ENCODE peak calls at places on chromosomes 16 and 17, in nine cellular contexts. One of them, this sample, is unnamed.
A peak's percentile ranks its signal among the peaks of the same experiment; 100 is the strongest.

GRCh38 chr16:55842369-55843104 is 9.6 kb upstream of the CES1 start:
- DNase-seq in effector memory CD4-positive, alpha-beta T cell: no peak
- DNase-seq in DMS153: peak; percentile 11
- DNase-seq in fibroblast of mammary gland: peak; percentile 52
- DNase-seq in GM12865: peak; percentile 47
- DNase-seq in head of caudate nucleus: peak; percentile 61
- DNase-seq in H9: no peak
- DNase-seq in ureter: no peak
- DNase-seq in left ventricle myocardium inferior: no peak
- DNase-seq in this sample: no peak

GRCh38 chr17:15914400-15915165 is 30.3 kb upstream of the ADORA2B start:
- DNase-seq in effector memory CD4-positive, alpha-beta T cell: no peak
- DNase-seq in DMS153: no peak
- DNase-seq in fibroblast of mammary gland: peak; percentile 74
- DNase-seq in GM12865: no peak
- DNase-seq in head of caudate nucleus: no peak
- DNase-seq in H9: no peak
- DNase-seq in ureter: no peak
- DNase-seq in left ventricle myocardium inferior: no peak
- DNase-seq in this sample: no peak

GRCh38 chr17:58049533-58049932 is 33.7 kb upstream of the DYNLL2 start:
- DNase-seq in effector memory CD4-positive, alpha-beta T cell: no peak
- DNase-seq in DMS153: no peak
- DNase-seq in fibroblast of mammary gland: no peak
- DNase-seq in GM12865: no peak
- DNase-seq in head of caudate nucleus: no peak
- DNase-seq in H9: peak; percentile 8
- DNase-seq in ureter: no peak
- DNase-seq in left ventricle myocardium inferior: no peak
- DNase-seq in this sample: no peak

GRCh38 chr17:47604268-47604927 is 45.3 kb upstream of the KPNB1 start:
- DNase-seq in effector memory CD4-positive, alpha-beta T cell: no peak
- DNase-seq in DMS153: peak; percentile 37
- DNase-seq in fibroblast of mammary gland: peak; percentile 80
- DNase-seq in GM12865: no peak
- DNase-seq in head of caudate nucleus: no peak
- DNase-seq in H9: no peak
- DNase-seq in ureter: no peak
- DNase-seq in left ventricle myocardium inferior: peak; percentile 29
- DNase-seq in this sample: no peak

GRCh38 chr17:58344791-58345157 is 7.2 kb downstream of the SUPT4H1 start:
- DNase-seq in effector memory CD4-positive, alpha-beta T cell: peak; percentile 61
- DNase-seq in DMS153: no peak
- DNase-seq in fibroblast of mammary gland: no peak
- DNase-seq in GM12865: peak; percentile 87
- DNase-seq in head of caudate nucleus: no peak
- DNase-seq in H9: no peak
- DNase-seq in ureter: peak; percentile 41
- DNase-seq in left ventricle myocardium inferior: no peak
- DNase-seq in this sample: no peak

GRCh38 chr17:8121531-8122390 is 2.1 kb downstream of the HES7 start:
- DNase-seq in effector memory CD4-positive, alpha-beta T cell: no peak
- DNase-seq in DMS153: no peak
- DNase-seq in fibroblast of mammary gland: peak; percentile 58
- DNase-seq in GM12865: peak; percentile 86
- DNase-seq in head of caudate nucleus: peak; percentile 75
- DNase-seq in H9: peak; percentile 92
- DNase-seq in ureter: no peak
- DNase-seq in left ventricle myocardium inferior: no peak
- DNase-seq in this sample: no peak

GRCh38 chr17:83145831-83146230 is 66.4 kb downstream of the METRNL start:
- DNase-seq in effector memory CD4-positive, alpha-beta T cell: no peak
- DNase-seq in DMS153: no peak
- DNase-seq in fibroblast of mammary gland: no peak
- DNase-seq in GM12865: no peak
- DNase-seq in head of caudate nucleus: no peak
- DNase-seq in H9: no peak
- DNase-seq in ureter: no peak
- DNase-seq in left ventricle myocardium inferior: no peak
- DNase-seq in this sample: no peak

GRCh38 chr16:49051626-49052025 is 230.0 kb downstream of the CBLN1 start:
- DNase-seq in effector memory CD4-positive, alpha-beta T cell: no peak
- DNase-seq in DMS153: no peak
- DNase-seq in fibroblast of mammary gland: no peak
- DNase-seq in GM12865: no peak
- DNase-seq in head of caudate nucleus: no peak
- DNase-seq in H9: no peak
- DNase-seq in ureter: no peak
- DNase-seq in left ventricle myocardium inferior: no peak
- DNase-seq in this sample: no peak

GRCh38 chr17:31425646-31426045 is 34.2 kb downstream of the RAB11FIP4 start:
- DNase-seq in effector memory CD4-positive, alpha-beta T cell: no peak
- DNase-seq in DMS153: no peak
- DNase-seq in fibroblast of mammary gland: no peak
- DNase-seq in GM12865: no peak
- DNase-seq in head of caudate nucleus: no peak
- DNase-seq in H9: no peak
- DNase-seq in ureter: no peak
- DNase-seq in left ventricle myocardium inferior: peak; percentile 30
- DNase-seq in this sample: peak; percentile 75

GRCh38 chr17:44385287-44386181 is 3.9 kb downstream of the ITGA2B start:
- DNase-seq in effector memory CD4-positive, alpha-beta T cell: peak; percentile 74
- DNase-seq in DMS153: peak; percentile 46
- DNase-seq in fibroblast of mammary gland: peak; percentile 51
- DNase-seq in GM12865: peak; percentile 77
- DNase-seq in head of caudate nucleus: peak; percentile 77
- DNase-seq in H9: peak; percentile 98
- DNase-seq in ureter: peak; percentile 79
- DNase-seq in left ventricle myocardium inferior: peak; percentile 83
- DNase-seq in this sample: no peak

GRCh38 chr17:38877130-38877851 is 7.4 kb downstream of the LASP1 start:
- DNase-seq in effector memory CD4-positive, alpha-beta T cell: no peak
- DNase-seq in DMS153: peak; percentile 60
- DNase-seq in fibroblast of mammary gland: no peak
- DNase-seq in GM12865: peak; percentile 52
- DNase-seq in head of caudate nucleus: peak; percentile 83
- DNase-seq in H9: peak; percentile 75
- DNase-seq in ureter: no peak
- DNase-seq in left ventricle myocardium inferior: no peak
- DNase-seq in this sample: no peak

GRCh38 chr16:74936902-74937560 is 47.9 kb downstream of the WDR59 start:
- DNase-seq in effector memory CD4-positive, alpha-beta T cell: no peak
- DNase-seq in DMS153: no peak
- DNase-seq in fibroblast of mammary gland: peak; percentile 99
- DNase-seq in GM12865: peak; percentile 66
- DNase-seq in head of caudate nucleus: no peak
- DNase-seq in H9: no peak
- DNase-seq in ureter: no peak
- DNase-seq in left ventricle myocardium inferior: no peak
- DNase-seq in this sample: no peak

GRCh38 chr16:9082422-9082821 is 9.0 kb upstream of the HAPSTR1 start:
- DNase-seq in effector memory CD4-positive, alpha-beta T cell: no peak
- DNase-seq in DMS153: no peak
- DNase-seq in fibroblast of mammary gland: no peak
- DNase-seq in GM12865: no peak
- DNase-seq in head of caudate nucleus: no peak
- DNase-seq in H9: no peak
- DNase-seq in ureter: no peak
- DNase-seq in left ventricle myocardium inferior: no peak
- DNase-seq in this sample: no peak

GRCh38 chr16:19994771-19995170 is 78.9 kb downstream of the GPR139 start:
- DNase-seq in effector memory CD4-positive, alpha-beta T cell: no peak
- DNase-seq in DMS153: no peak
- DNase-seq in fibroblast of mammary gland: no peak
- DNase-seq in GM12865: no peak
- DNase-seq in head of caudate nucleus: no peak
- DNase-seq in H9: no peak
- DNase-seq in ureter: no peak
- DNase-seq in left ventricle myocardium inferior: no peak
- DNase-seq in this sample: no peak

GRCh38 chr16:11613381-11614303 is 26.9 kb upstream of the LITAF start:
- DNase-seq in effector memory CD4-positive, alpha-beta T cell: no peak
- DNase-seq in DMS153: no peak
- DNase-seq in fibroblast of mammary gland: no peak
- DNase-seq in GM12865: peak; percentile 86
- DNase-seq in head of caudate nucleus: peak; percentile 41
- DNase-seq in H9: no peak
- DNase-seq in ureter: no peak
- DNase-seq in left ventricle myocardium inferior: peak; percentile 62
- DNase-seq in this sample: peak; percentile 52

GRCh38 chr17:39757931-39758873 is 20.5 kb downstream of the GRB7 start:
- DNase-seq in effector memory CD4-positive, alpha-beta T cell: peak; percentile 23
- DNase-seq in DMS153: no peak
- DNase-seq in fibroblast of mammary gland: no peak
- DNase-seq in GM12865: peak; percentile 89
- DNase-seq in head of caudate nucleus: no peak
- DNase-seq in H9: no peak
- DNase-seq in ureter: no peak
- DNase-seq in left ventricle myocardium inferior: no peak
- DNase-seq in this sample: no peak

GRCh38 chr17:8131844-8132441 is 8.0 kb upstream of the HES7 start:
- DNase-seq in effector memory CD4-positive, alpha-beta T cell: no peak
- DNase-seq in DMS153: no peak
- DNase-seq in fibroblast of mammary gland: no peak
- DNase-seq in GM12865: no peak
- DNase-seq in head of caudate nucleus: no peak
- DNase-seq in H9: no peak
- DNase-seq in ureter: no peak
- DNase-seq in left ventricle myocardium inferior: no peak
- DNase-seq in this sample: no peak

GRCh38 chr17:83075270-83075880 is 4.0 kb upstream of the METRNL start:
- DNase-seq in effector memory CD4-positive, alpha-beta T cell: no peak
- DNase-seq in DMS153: no peak
- DNase-seq in fibroblast of mammary gland: no peak
- DNase-seq in GM12865: no peak
- DNase-seq in head of caudate nucleus: no peak
- DNase-seq in H9: no peak
- DNase-seq in ureter: no peak
- DNase-seq in left ventricle myocardium inferior: no peak
- DNase-seq in this sample: no peak

GRCh38 chr16:23597003-23597756 is 1.1 kb upstream of the NDUFAB1 start:
- DNase-seq in effector memory CD4-positive, alpha-beta T cell: no peak
- DNase-seq in DMS153: peak; percentile 1
- DNase-seq in fibroblast of mammary gland: peak; percentile 11
- DNase-seq in GM12865: peak; percentile 69
- DNase-seq in head of caudate nucleus: peak; percentile 10
- DNase-seq in H9: peak; percentile 79
- DNase-seq in ureter: no peak
- DNase-seq in left ventricle myocardium inferior: peak; percentile 19
- DNase-seq in this sample: no peak

GRCh38 chr17:66906321-66907278 is 57.9 kb upstream of the CACNG4 start:
- DNase-seq in effector memory CD4-positive, alpha-beta T cell: peak; percentile 30
- DNase-seq in DMS153: peak; percentile 78
- DNase-seq in fibroblast of mammary gland: peak; percentile 78
- DNase-seq in GM12865: peak; percentile 88
- DNase-seq in head of caudate nucleus: peak; percentile 87
- DNase-seq in H9: peak; percentile 85
- DNase-seq in ureter: peak; percentile 79
- DNase-seq in left ventricle myocardium inferior: peak; percentile 72
- DNase-seq in this sample: peak; percentile 62

GRCh38 chr17:66620528-66620927 is 214.4 kb upstream of the CACNG5 start:
- DNase-seq in effector memory CD4-positive, alpha-beta T cell: no peak
- DNase-seq in DMS153: no peak
- DNase-seq in fibroblast of mammary gland: no peak
- DNase-seq in GM12865: no peak
- DNase-seq in head of caudate nucleus: no peak
- DNase-seq in H9: no peak
- DNase-seq in ureter: no peak
- DNase-seq in left ventricle myocardium inferior: no peak
- DNase-seq in this sample: no peak

GRCh38 chr17:67151717-67152116 is 93.3 kb downstream of the HELZ start:
- DNase-seq in effector memory CD4-positive, alpha-beta T cell: no peak
- DNase-seq in DMS153: no peak
- DNase-seq in fibroblast of mammary gland: peak; percentile 80
- DNase-seq in GM12865: no peak
- DNase-seq in head of caudate nucleus: peak; percentile 16
- DNase-seq in H9: no peak
- DNase-seq in ureter: no peak
- DNase-seq in left ventricle myocardium inferior: no peak
- DNase-seq in this sample: no peak

GRCh38 chr16:56671706-56672105 is 2.1 kb downstream of the MT1H start:
- DNase-seq in effector memory CD4-positive, alpha-beta T cell: no peak
- DNase-seq in DMS153: no peak
- DNase-seq in fibroblast of mammary gland: peak; percentile 38
- DNase-seq in GM12865: no peak
- DNase-seq in head of caudate nucleus: no peak
- DNase-seq in H9: no peak
- DNase-seq in ureter: no peak
- DNase-seq in left ventricle myocardium inferior: no peak
- DNase-seq in this sample: no peak

GRCh38 chr17:40309031-40309937 is at the start of gene RARA:
- DNase-seq in effector memory CD4-positive, alpha-beta T cell: no peak
- DNase-seq in DMS153: peak; percentile 30
- DNase-seq in fibroblast of mammary gland: no peak
- DNase-seq in GM12865: peak; percentile 54
- DNase-seq in head of caudate nucleus: peak; percentile 85
- DNase-seq in H9: peak; percentile 93
- DNase-seq in ureter: peak; percentile 56
- DNase-seq in left ventricle myocardium inferior: peak; percentile 59
- DNase-seq in this sample: no peak

GRCh38 chr16:81521141-81521626 is 76.6 kb downstream of the CMIP start:
- DNase-seq in effector memory CD4-positive, alpha-beta T cell: peak; percentile 69
- DNase-seq in DMS153: no peak
- DNase-seq in fibroblast of mammary gland: no peak
- DNase-seq in GM12865: peak; percentile 89
- DNase-seq in head of caudate nucleus: peak; percentile 56
- DNase-seq in H9: no peak
- DNase-seq in ureter: no peak
- DNase-seq in left ventricle myocardium inferior: no peak
- DNase-seq in this sample: no peak

GRCh38 chr17:76033139-76033538 is 6.0 kb upstream of the EVPL start:
- DNase-seq in effector memory CD4-positive, alpha-beta T cell: no peak
- DNase-seq in DMS153: no peak
- DNase-seq in fibroblast of mammary gland: no peak
- DNase-seq in GM12865: no peak
- DNase-seq in head of caudate nucleus: no peak
- DNase-seq in H9: no peak
- DNase-seq in ureter: no peak
- DNase-seq in left ventricle myocardium inferior: no peak
- DNase-seq in this sample: no peak